ENCODE peak calls at places on chromosomes 2 and 18, in ten cellular contexts. U, F, B, G, Y, M, C, H, R and P are unnamed samples.

GRCh38 chr2:205747827-205748386 is 65.6 kb downstream of the NRP2 start:
- DNase-seq in U (no peak), F (no peak), B (no peak), G (no peak), Y (no peak), M (no peak), C (no peak), H (no peak), R (no peak), P (no peak)

GRCh38 chr2:239463541-239464165 is 62.8 kb upstream of the HDAC4 start:
- DNase-seq in U (no peak), F (no peak), B (no peak), G (no peak), Y (no peak), M (peak; percentile 9), C (no peak), H (no peak), R (no peak), P (no peak)

GRCh38 chr2:120498576-120499394 is 152.8 kb downstream of the INHBB start:
- DNase-seq in U (no peak), F (no peak), B (no peak), G (no peak), Y (no peak), M (no peak), C (no peak), H (no peak), R (no peak), P (no peak)

GRCh38 chr2:69213201-69213600 is 173.8 kb downstream of the GFPT1 start:
- DNase-seq in U (no peak), F (no peak), B (no peak), G (no peak), Y (no peak), M (no peak), C (no peak), H (no peak), R (no peak), P (no peak)

GRCh38 chr2:221533299-221533698 is 38.8 kb downstream of the EPHA4 start:
- DNase-seq in U (no peak), F (no peak), B (no peak), G (no peak), Y (no peak), M (no peak), C (no peak), H (peak; percentile 92), R (no peak), P (no peak)

GRCh38 chr2:3642521-3643215 is 15.3 kb upstream of the ALLC start:
- DNase-seq in U (peak; percentile 19), F (no peak), B (no peak), G (no peak), Y (no peak), M (no peak), C (no peak), H (no peak), R (no peak), P (no peak)

GRCh38 chr2:33529771-33530481 is 53.5 kb downstream of the RASGRP3 start:
- DNase-seq in U (no peak), F (peak; percentile 91), B (peak; percentile 12), G (no peak), Y (no peak), M (no peak), C (no peak), H (peak; percentile 70), R (peak; percentile 32), P (peak; percentile 95)

GRCh38 chr2:14140009-14140408 is 492.5 kb upstream of the LRATD1 start:
- DNase-seq in U (no peak), F (no peak), B (no peak), G (no peak), Y (no peak), M (no peak), C (no peak), H (no peak), R (no peak), P (no peak)

GRCh38 chr2:168518555-168519066 is 62.5 kb downstream of the CERS6 start:
- DNase-seq in U (peak; percentile 51), F (peak; percentile 65), B (no peak), G (no peak), Y (no peak), M (no peak), C (no peak), H (peak; percentile 82), R (peak; percentile 16), P (no peak)

GRCh38 chr2:194176134-194176533 is 1480.9 kb upstream of the SLC39A10 start:
- DNase-seq in U (peak; percentile 14), F (no peak), B (no peak), G (no peak), Y (peak; percentile 12), M (no peak), C (no peak), H (no peak), R (no peak), P (no peak)

GRCh38 chr2:171086352-171087290 is 74.1 kb downstream of the TLK1 start:
- DNase-seq in U (no peak), F (peak; percentile 74), B (peak; percentile 92), G (peak; percentile 16), Y (peak; percentile 45), M (no peak), C (no peak), H (peak; percentile 49), R (peak; percentile 16), P (no peak)

GRCh38 chr2:203033395-203033794 is 18.7 kb downstream of the NBEAL1 start:
- DNase-seq in U (no peak), F (no peak), B (no peak), G (no peak), Y (no peak), M (no peak), C (no peak), H (no peak), R (no peak), P (no peak)

GRCh38 chr2:203038586-203038985 is 23.9 kb downstream of the NBEAL1 start:
- DNase-seq in U (no peak), F (no peak), B (no peak), G (no peak), Y (no peak), M (no peak), C (no peak), H (peak; percentile 18), R (no peak), P (no peak)

GRCh38 chr2:203040966-203041521 is 26.4 kb downstream of the NBEAL1 start:
- DNase-seq in U (no peak), F (no peak), B (no peak), G (no peak), Y (no peak), M (no peak), C (no peak), H (no peak), R (no peak), P (no peak)

GRCh38 chr2:203035879-203036470 is 21.3 kb downstream of the NBEAL1 start:
- DNase-seq in U (no peak), F (no peak), B (no peak), G (no peak), Y (no peak), M (no peak), C (no peak), H (no peak), R (no peak), P (no peak)

DNA sequence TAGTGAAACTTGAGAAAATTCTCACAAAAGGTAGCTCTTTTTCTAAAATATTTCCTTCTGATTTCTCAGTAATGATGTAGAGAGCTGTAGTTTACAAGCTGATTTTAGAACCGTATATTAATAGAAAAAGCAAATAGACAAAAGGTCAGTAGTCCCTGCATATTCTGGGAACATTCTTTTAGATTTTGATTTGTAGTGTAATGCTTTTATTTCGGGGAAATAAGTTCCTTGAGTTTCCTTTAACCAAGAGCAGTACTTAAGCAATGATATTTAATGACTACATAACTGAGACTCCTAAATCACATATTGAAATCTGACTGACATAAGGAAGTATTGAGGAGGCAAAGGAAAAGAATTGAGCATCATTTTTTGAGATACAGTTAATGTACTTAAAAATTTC is 22.4 kb downstream of the NBEAL1 start:
- DNase-seq in U (no peak), F (peak; percentile 25), B (no peak), G (no peak), Y (no peak), M (no peak), C (no peak), H (no peak), R (no peak), P (no peak)
- H3K4me3 ChIP-seq in U (no peak overlapping the region), F (no peak overlapping the region), B (no peak overlapping the region), G (no peak overlapping the region), Y (no peak overlapping the region), M (no peak overlapping the region), C (peak overlapping the region; percentile 20), H (no peak overlapping the region), R (no peak overlapping the region), P (no peak overlapping the region)

DNA sequence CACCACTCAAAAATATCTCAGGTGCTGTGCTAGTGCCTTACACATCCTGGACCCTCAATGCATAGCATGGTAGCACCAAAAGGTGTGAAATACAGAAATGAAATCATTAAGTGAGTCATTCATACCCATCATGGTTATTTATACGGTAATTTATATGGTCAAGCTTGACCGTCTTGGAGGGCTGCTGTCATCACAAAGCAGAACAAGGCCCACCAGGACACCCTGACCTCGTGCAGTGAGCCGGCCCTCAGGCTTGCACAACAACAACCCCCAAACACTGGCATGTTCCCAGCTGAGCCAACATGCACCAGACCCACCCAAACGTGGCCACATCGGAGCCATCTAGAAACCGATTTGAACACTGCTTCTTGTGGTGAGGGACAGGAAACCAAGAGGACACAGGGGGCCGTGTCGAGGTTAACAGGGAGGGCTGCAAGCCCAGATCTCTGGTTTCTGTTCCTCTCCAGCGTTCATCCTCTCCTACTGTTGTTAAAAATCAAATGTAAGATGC is 378.5 kb upstream of the ID2 start:
- DNase-seq in U (peak; percentile 73), F (no peak), B (no peak), G (peak; percentile 12), Y (peak; percentile 18), M (no peak), C (peak; percentile 51), H (no peak), R (no peak), P (no peak)
- TF ChIP-seq CTCF in U (no peak), F (no peak), B (no peak), G (no peak), Y (no peak), M (no peak), C (no peak), H (no peak), R (no peak), P (no peak)

GRCh38 chr2:187372213-187372612 is 75.8 kb downstream of the CALCRL start:
- DNase-seq in U (no peak), F (peak; percentile 72), B (no peak), G (no peak), Y (no peak), M (no peak), C (no peak), H (no peak), R (no peak), P (peak; percentile 28)
- H3K4me3 ChIP-seq in U (no peak overlapping the region), F (no peak overlapping the region), B (no peak overlapping the region), G (no peak overlapping the region), Y (no peak overlapping the region), M (no peak overlapping the region), C (no peak overlapping the region), H (no peak overlapping the region), R (no peak overlapping the region), P (no peak overlapping the region)

DNA sequence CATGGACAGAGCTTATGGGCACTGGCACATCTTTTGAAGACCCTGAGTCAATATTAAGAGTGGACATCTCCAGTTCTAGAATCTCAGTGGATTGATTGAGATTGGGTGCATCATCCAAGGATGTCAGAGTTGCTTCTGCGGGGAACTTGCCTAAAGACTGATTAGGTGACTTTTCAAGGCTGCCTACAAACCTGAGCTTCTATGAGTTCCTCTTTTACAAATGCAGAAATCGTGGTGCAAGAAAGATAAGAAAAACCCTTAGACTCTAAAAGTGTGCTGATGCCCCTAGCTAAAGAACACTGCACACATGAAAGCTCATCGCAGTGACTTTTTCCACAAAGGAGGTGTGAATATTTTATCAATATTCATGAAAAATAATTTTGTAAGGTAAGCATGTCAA is 86.8 kb upstream of the NEDD4L start:
- DNase-seq in U (no peak), F (no peak), B (no peak), G (no peak), Y (no peak), M (no peak), C (no peak), H (no peak), R (no peak), P (no peak)
- TF ChIP-seq CTCF in U (no peak), F (no peak), B (no peak), G (no peak), Y (no peak), M (no peak), C (no peak), H (no peak), R (no peak), P (no peak)